ENCODE peak calls at places on chromosomes 7 and 10, in seven cellular contexts. One of them, this sample, is unnamed.

GRCh38 chr7:41476117-41476803 is 226.6 kb downstream of the INHBA start:
- DNase-seq in fibroblast of lung: no peak
- DNase-seq in cardiac muscle cell: no peak
- DNase-seq in spleen: no peak
- DNase-seq in heart left ventricle: no peak
- DNase-seq in SK-N-SH: no peak
- DNase-seq in tibial artery: no peak
- DNase-seq in this sample: no peak

GRCh38 chr10:31393844-31394243 is 74.8 kb downstream of the ZEB1 start:
- DNase-seq in spleen: no peak
- DNase-seq in cardiac muscle cell: no peak
- DNase-seq in SK-N-SH: no peak
- DNase-seq in heart left ventricle: no peak
- DNase-seq in fibroblast of lung: no peak
- DNase-seq in tibial artery: no peak
- DNase-seq in this sample: no peak

GRCh38 chr7:114423218-114423496 is 8.5 kb downstream of the FOXP2 start:
- DNase-seq in tibial artery: no peak
- DNase-seq in spleen: no peak
- DNase-seq in heart left ventricle: no peak
- DNase-seq in cardiac muscle cell: no peak
- DNase-seq in fibroblast of lung: no peak
- DNase-seq in SK-N-SH: no peak
- DNase-seq in this sample: no peak

GRCh38 chr10:33306126-33306525 is 28.3 kb downstream of the NRP1 start:
- DNase-seq in SK-N-SH: no peak
- DNase-seq in spleen: no peak
- DNase-seq in cardiac muscle cell: no peak
- DNase-seq in tibial artery: no peak
- DNase-seq in fibroblast of lung: peak
- DNase-seq in heart left ventricle: no peak
- DNase-seq in this sample: no peak

GRCh38 chr7:139889186-139889871 is 60.3 kb downstream of the TBXAS1 start:
- DNase-seq in heart left ventricle: no peak
- DNase-seq in spleen: no peak
- DNase-seq in tibial artery: no peak
- DNase-seq in fibroblast of lung: peak
- DNase-seq in SK-N-SH: no peak
- DNase-seq in cardiac muscle cell: no peak
- DNase-seq in this sample: no peak

GRCh38 chr7:27210441-27211083 is 10.7 kb upstream of the HOXA13 start:
- DNase-seq in cardiac muscle cell: peak
- DNase-seq in heart left ventricle: no peak
- DNase-seq in SK-N-SH: peak
- DNase-seq in tibial artery: no peak
- DNase-seq in fibroblast of lung: peak
- DNase-seq in spleen: peak
- DNase-seq in this sample: no peak

GRCh38 chr7:150425670-150426069 is 24.8 kb upstream of the GIMAP8 start:
- DNase-seq in heart left ventricle: no peak
- DNase-seq in tibial artery: no peak
- DNase-seq in SK-N-SH: no peak
- DNase-seq in cardiac muscle cell: no peak
- DNase-seq in fibroblast of lung: no peak
- DNase-seq in spleen: no peak
- DNase-seq in this sample: no peak

GRCh38 chr7:104230606-104231005 is 22.8 kb upstream of the ORC5 start:
- DNase-seq in heart left ventricle: no peak
- DNase-seq in spleen: no peak
- DNase-seq in cardiac muscle cell: peak
- DNase-seq in SK-N-SH: peak
- DNase-seq in fibroblast of lung: peak
- DNase-seq in tibial artery: no peak
- DNase-seq in this sample: no peak

GRCh38 chr7:119167431-119167830 is 942.9 kb downstream of the ANKRD7 start:
- DNase-seq in spleen: no peak
- DNase-seq in SK-N-SH: no peak
- DNase-seq in cardiac muscle cell: no peak
- DNase-seq in fibroblast of lung: no peak
- DNase-seq in heart left ventricle: no peak
- DNase-seq in tibial artery: no peak
- DNase-seq in this sample: no peak

GRCh38 chr7:151167197-151167911 is at the start of gene GBX1:
- DNase-seq in cardiac muscle cell: peak
- DNase-seq in fibroblast of lung: peak
- DNase-seq in SK-N-SH: peak
- DNase-seq in heart left ventricle: no peak
- DNase-seq in tibial artery: no peak
- DNase-seq in spleen: no peak
- DNase-seq in this sample: no peak

GRCh38 chr10:35424680-35425285 is 88.5 kb downstream of the CCNY start:
- DNase-seq in fibroblast of lung: no peak
- DNase-seq in spleen: no peak
- DNase-seq in SK-N-SH: no peak
- DNase-seq in cardiac muscle cell: no peak
- DNase-seq in tibial artery: no peak
- DNase-seq in heart left ventricle: no peak
- DNase-seq in this sample: no peak

GRCh38 chr10:7817576-7817975 is 729 bp upstream of the TAF3 start:
- DNase-seq in heart left ventricle: no peak
- DNase-seq in spleen: peak
- DNase-seq in SK-N-SH: no peak
- DNase-seq in tibial artery: no peak
- DNase-seq in cardiac muscle cell: no peak
- DNase-seq in fibroblast of lung: no peak
- DNase-seq in this sample: no peak

GRCh38 chr10:7818295-7819125 is at the start of gene TAF3:
- DNase-seq in fibroblast of lung: peak
- DNase-seq in cardiac muscle cell: peak
- DNase-seq in heart left ventricle: peak
- DNase-seq in spleen: peak
- DNase-seq in tibial artery: peak
- DNase-seq in SK-N-SH: peak
- DNase-seq in this sample: peak

GRCh38 chr10:7819126-7819470 is 793 bp downstream of the TAF3 start:
- DNase-seq in SK-N-SH: no peak
- DNase-seq in tibial artery: no peak
- DNase-seq in spleen: no peak
- DNase-seq in heart left ventricle: peak
- DNase-seq in cardiac muscle cell: peak
- DNase-seq in fibroblast of lung: peak
- DNase-seq in this sample: no peak

GRCh38 chr10:7813481-7813880 is 4.8 kb upstream of the TAF3 start:
- DNase-seq in fibroblast of lung: no peak
- DNase-seq in SK-N-SH: no peak
- DNase-seq in heart left ventricle: no peak
- DNase-seq in tibial artery: no peak
- DNase-seq in cardiac muscle cell: no peak
- DNase-seq in spleen: no peak
- DNase-seq in this sample: no peak

DNA sequence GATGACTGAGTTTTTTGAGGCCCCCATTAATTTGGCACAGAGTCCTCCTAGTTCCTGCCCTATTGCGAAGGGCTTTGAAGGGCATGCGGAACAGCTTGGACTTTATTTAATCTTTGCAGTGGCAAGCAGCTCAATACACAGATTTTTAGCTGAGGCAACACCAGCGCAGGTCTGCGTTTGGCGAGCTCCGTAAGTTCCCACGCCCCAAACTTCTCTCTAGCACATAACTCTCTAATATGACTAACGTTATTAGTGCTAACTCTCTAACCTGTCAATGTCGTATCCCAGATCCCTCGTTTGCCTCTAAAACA is 366 bp upstream of the TAF3 start:
- DNase-seq in fibroblast of lung: no peak
- DNase-seq in heart left ventricle: no peak
- DNase-seq in cardiac muscle cell: no peak
- DNase-seq in SK-N-SH: no peak
- DNase-seq in spleen: no peak
- DNase-seq in tibial artery: no peak
- DNase-seq in this sample: no peak
- H3K27ac ChIP-seq in fibroblast of lung: no peak
- H3K27ac ChIP-seq in heart left ventricle: no peak
- H3K27ac ChIP-seq in cardiac muscle cell: no peak
- H3K27ac ChIP-seq in SK-N-SH: no peak
- H3K27ac ChIP-seq in spleen: peak
- H3K27ac ChIP-seq in tibial artery: peak
- H3K27ac ChIP-seq in this sample: no peak

GRCh38 chr10:95327367-95327766 is 36.6 kb upstream of the PDLIM1 start:
- DNase-seq in fibroblast of lung: peak
- DNase-seq in cardiac muscle cell: peak
- DNase-seq in tibial artery: no peak
- DNase-seq in SK-N-SH: peak
- DNase-seq in heart left ventricle: peak
- DNase-seq in spleen: no peak
- DNase-seq in this sample: no peak
- H3K27ac ChIP-seq in fibroblast of lung: no peak
- H3K27ac ChIP-seq in cardiac muscle cell: peak
- H3K27ac ChIP-seq in tibial artery: peak
- H3K27ac ChIP-seq in SK-N-SH: peak
- H3K27ac ChIP-seq in heart left ventricle: no peak
- H3K27ac ChIP-seq in spleen: peak
- H3K27ac ChIP-seq in this sample: no peak

DNA sequence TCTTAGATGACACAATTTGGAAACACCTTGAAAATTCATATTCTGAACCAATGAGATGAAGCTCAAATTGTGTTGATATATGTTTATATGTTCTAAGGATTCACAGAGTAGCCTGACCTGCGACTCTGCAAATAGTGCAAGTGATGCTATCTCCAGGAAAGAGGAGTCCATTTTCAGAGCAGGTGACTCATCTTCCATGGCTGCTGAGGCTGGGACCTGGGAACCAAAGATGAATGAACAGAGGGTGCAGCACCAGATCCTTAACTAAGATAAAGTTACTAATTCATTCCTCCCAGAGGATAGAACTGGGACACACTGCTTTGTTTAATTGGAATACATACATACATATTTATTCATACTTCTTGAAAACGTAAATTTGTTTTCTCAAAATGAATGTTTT is 240.6 kb upstream of the SEMA3C start:
- DNase-seq in tibial artery: no peak
- DNase-seq in cardiac muscle cell: no peak
- DNase-seq in SK-N-SH: peak
- DNase-seq in spleen: no peak
- DNase-seq in fibroblast of lung: peak
- DNase-seq in heart left ventricle: no peak
- DNase-seq in this sample: no peak
- H3K27ac ChIP-seq in tibial artery: no peak
- H3K27ac ChIP-seq in cardiac muscle cell: no peak
- H3K27ac ChIP-seq in SK-N-SH: peak
- H3K27ac ChIP-seq in spleen: no peak
- H3K27ac ChIP-seq in fibroblast of lung: no peak
- H3K27ac ChIP-seq in heart left ventricle: no peak
- H3K27ac ChIP-seq in this sample: no peak

GRCh38 chr10:75967491-75967890 is 536.1 kb downstream of the LRMDA start:
- DNase-seq in spleen: no peak
- DNase-seq in tibial artery: no peak
- DNase-seq in fibroblast of lung: peak
- DNase-seq in SK-N-SH: no peak
- DNase-seq in heart left ventricle: no peak
- DNase-seq in cardiac muscle cell: no peak
- DNase-seq in this sample: no peak
- H3K27ac ChIP-seq in spleen: no peak
- H3K27ac ChIP-seq in tibial artery: no peak
- H3K27ac ChIP-seq in fibroblast of lung: no peak
- H3K27ac ChIP-seq in SK-N-SH: no peak
- H3K27ac ChIP-seq in heart left ventricle: no peak
- H3K27ac ChIP-seq in cardiac muscle cell: no peak
- H3K27ac ChIP-seq in this sample: no peak

GRCh38 chr7:36278069-36278766 is 111.4 kb upstream of the ANLN start:
- DNase-seq in spleen: no peak
- DNase-seq in tibial artery: peak
- DNase-seq in cardiac muscle cell: no peak
- DNase-seq in fibroblast of lung: no peak
- DNase-seq in SK-N-SH: no peak
- DNase-seq in heart left ventricle: no peak
- DNase-seq in this sample: no peak
- H3K27ac ChIP-seq in spleen: no peak
- H3K27ac ChIP-seq in tibial artery: peak
- H3K27ac ChIP-seq in cardiac muscle cell: no peak
- H3K27ac ChIP-seq in fibroblast of lung: no peak
- H3K27ac ChIP-seq in SK-N-SH: peak
- H3K27ac ChIP-seq in heart left ventricle: peak
- H3K27ac ChIP-seq in this sample: no peak

GRCh38 chr10:677038-677437 is 12.4 kb downstream of the DIP2C start:
- DNase-seq in fibroblast of lung: peak
- DNase-seq in SK-N-SH: no peak
- DNase-seq in spleen: no peak
- DNase-seq in tibial artery: no peak
- DNase-seq in heart left ventricle: no peak
- DNase-seq in cardiac muscle cell: no peak
- DNase-seq in this sample: no peak

GRCh38 chr10:676178-676577 is 13.3 kb downstream of the DIP2C start:
- DNase-seq in heart left ventricle: no peak
- DNase-seq in fibroblast of lung: no peak
- DNase-seq in cardiac muscle cell: no peak
- DNase-seq in SK-N-SH: no peak
- DNase-seq in spleen: no peak
- DNase-seq in tibial artery: no peak
- DNase-seq in this sample: no peak

GRCh38 chr10:673492-673891 is 16.0 kb downstream of the DIP2C start:
- DNase-seq in cardiac muscle cell: no peak
- DNase-seq in tibial artery: no peak
- DNase-seq in SK-N-SH: no peak
- DNase-seq in heart left ventricle: no peak
- DNase-seq in fibroblast of lung: no peak
- DNase-seq in spleen: no peak
- DNase-seq in this sample: no peak

GRCh38 chr10:677750-678661 is 11.5 kb downstream of the DIP2C start:
- DNase-seq in fibroblast of lung: no peak
- DNase-seq in SK-N-SH: no peak
- DNase-seq in heart left ventricle: no peak
- DNase-seq in cardiac muscle cell: no peak
- DNase-seq in tibial artery: no peak
- DNase-seq in spleen: no peak
- DNase-seq in this sample: no peak

DNA sequence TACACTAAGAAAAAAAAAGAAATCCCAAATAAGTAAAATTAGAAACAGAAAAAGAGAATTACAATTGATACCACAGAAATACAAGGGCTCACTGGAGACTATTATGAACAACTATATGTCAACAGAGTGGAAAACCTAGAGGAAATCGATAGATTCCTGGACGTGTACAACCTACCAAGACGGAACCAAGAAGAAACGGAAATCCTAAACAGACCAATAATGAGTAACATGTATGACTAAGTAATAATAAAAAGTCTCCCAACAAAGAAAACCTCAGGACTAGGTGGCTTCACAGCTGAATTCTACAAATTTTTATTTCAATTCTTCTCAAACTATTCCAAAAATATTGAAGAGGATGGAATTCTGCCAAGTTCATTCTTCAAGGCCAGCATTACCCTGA is 13.9 kb downstream of the DIP2C start:
- DNase-seq in spleen: no peak
- DNase-seq in fibroblast of lung: no peak
- DNase-seq in tibial artery: no peak
- DNase-seq in SK-N-SH: no peak
- DNase-seq in heart left ventricle: no peak
- DNase-seq in cardiac muscle cell: no peak
- DNase-seq in this sample: no peak
- H3K27ac ChIP-seq in spleen: no peak
- H3K27ac ChIP-seq in fibroblast of lung: no peak
- H3K27ac ChIP-seq in tibial artery: no peak
- H3K27ac ChIP-seq in SK-N-SH: no peak
- H3K27ac ChIP-seq in heart left ventricle: no peak
- H3K27ac ChIP-seq in cardiac muscle cell: no peak
- H3K27ac ChIP-seq in this sample: no peak

This sample was measured in RWPE2.